ENCODE peak calls at places on chromosomes 13 and 19, in seven cellular contexts. C is neural progenitor cell, Q is hepatocyte, N is PC-3, B is GM23338, A is MM.1S, D is HCT116. X is an unnamed sample.

GRCh38 chr13:92676246-92676645 is 550.4 kb upstream of the GPC6 start:
- DNase-seq in C (no peak), Q (no peak), N (no peak), B (no peak), A (no peak), D (no peak), X (no peak)

GRCh38 chr13:44649118-44649455 is 73.0 kb upstream of the TSC22D1 start:
- DNase-seq in C (peak), Q (no peak), N (no peak), B (peak), A (no peak), D (no peak), X (no peak)

GRCh38 chr19:33024398-33024797 is 40.3 kb downstream of the RHPN2 start:
- DNase-seq in C (no peak), Q (no peak), N (peak), B (no peak), A (no peak), D (peak), X (no peak)

GRCh38 chr19:14544047-14544446 is 14.7 kb downstream of the TECR start:
- DNase-seq in C (no peak), Q (peak), N (peak), B (no peak), A (no peak), D (no peak), X (no peak)

GRCh38 chr13:44578064-44578394 is 1.9 kb upstream of the TSC22D1 start:
- DNase-seq in C (no peak), Q (no peak), N (no peak), B (peak), A (no peak), D (no peak), X (peak)

GRCh38 chr19:45153339-45154063 is 7.3 kb downstream of the NKPD1 start:
- DNase-seq in C (peak), Q (peak), N (no peak), B (peak), A (no peak), D (no peak), X (peak)

GRCh38 chr13:30333601-30334000 is 26.2 kb upstream of the KATNAL1 start:
- DNase-seq in C (no peak), Q (no peak), N (no peak), B (no peak), A (no peak), D (no peak), X (no peak)

GRCh38 chr19:34350161-34350561 is 14.8 kb upstream of the GPI start:
- DNase-seq in C (no peak), Q (no peak), N (no peak), B (no peak), A (no peak), D (no peak), X (peak)

GRCh38 chr13:26695360-26695705 is 65.3 kb downstream of the GPR12 start:
- DNase-seq in C (no peak), Q (no peak), N (no peak), B (no peak), A (no peak), D (no peak), X (peak)

GRCh38 chr19:32624410-32624809 is 43.4 kb downstream of the PDCD5 start:
- DNase-seq in C (no peak), Q (no peak), N (no peak), B (no peak), A (no peak), D (no peak), X (no peak)

GRCh38 chr13:43445651-43446050 is 341.1 kb downstream of the ENOX1 start:
- DNase-seq in C (no peak), Q (no peak), N (no peak), B (no peak), A (no peak), D (no peak), X (no peak)

GRCh38 chr13:36130542-36131214 is 504 bp downstream of the DCLK1 start:
- DNase-seq in C (peak), Q (peak), N (no peak), B (peak), A (no peak), D (no peak), X (peak)

GRCh38 chr13:48533986-48534600 is 1.2 kb upstream of the RCBTB2 start:
- DNase-seq in C (peak), Q (no peak), N (no peak), B (no peak), A (no peak), D (no peak), X (no peak)

GRCh38 chr13:33636955-33637670 is 180.8 kb upstream of the RFC3 start:
- DNase-seq in C (no peak), Q (no peak), N (peak), B (no peak), A (no peak), D (no peak), X (peak)

GRCh38 chr13:43005460-43006236 is 13.6 kb upstream of the EPSTI1 start:
- DNase-seq in C (no peak), Q (no peak), N (peak), B (peak), A (no peak), D (no peak), X (peak)

GRCh38 chr13:113091211-113091771 is 14.3 kb upstream of the F7 start:
- DNase-seq in C (no peak), Q (no peak), N (no peak), B (no peak), A (no peak), D (no peak), X (no peak)

GRCh38 chr19:17539288-17540117 is 15.9 kb upstream of the COLGALT1 start:
- DNase-seq in C (peak), Q (peak), N (peak), B (peak), A (peak), D (peak), X (peak)

GRCh38 chr13:96285729-96286128 is 195.8 kb downstream of the HS6ST3 start:
- DNase-seq in C (no peak), Q (no peak), N (no peak), B (no peak), A (no peak), D (no peak), X (no peak)

GRCh38 chr19:58317481-58318072 is 9.2 kb upstream of the ZSCAN22 start:
- DNase-seq in C (peak), Q (peak), N (peak), B (peak), A (peak), D (no peak), X (peak)

GRCh38 chr19:6065685-6066365 is 44.5 kb downstream of the RFX2 start:
- DNase-seq in C (no peak), Q (peak), N (peak), B (peak), A (no peak), D (no peak), X (peak)

GRCh38 chr13:34064456-34065205 is 246.7 kb downstream of the RFC3 start:
- DNase-seq in C (peak), Q (no peak), N (peak), B (no peak), A (no peak), D (no peak), X (no peak)

GRCh38 chr13:27953671-27954405 is 15.3 kb downstream of the CDX2 start:
- DNase-seq in C (peak), Q (peak), N (peak), B (peak), A (peak), D (peak), X (peak)

GRCh38 chr13:92900455-92900854 is 326.2 kb upstream of the GPC6 start:
- DNase-seq in C (no peak), Q (no peak), N (no peak), B (no peak), A (no peak), D (no peak), X (no peak)

GRCh38 chr19:51944798-51945552 is 17.7 kb downstream of the ZNF613 start:
- DNase-seq in C (no peak), Q (no peak), N (no peak), B (peak), A (no peak), D (no peak), X (peak)

GRCh38 chr19:56566904-56567273 is 379 bp upstream of the ZNF470 start:
- DNase-seq in C (no peak), Q (peak), N (no peak), B (peak), A (no peak), D (no peak), X (peak)

GRCh38 chr13:91375119-91375729 is 23.2 kb upstream of the GPC5 start:
- DNase-seq in C (no peak), Q (no peak), N (peak), B (peak), A (peak), D (no peak), X (peak)

GRCh38 chr19:48501961-48502719 is 9.5 kb downstream of the LMTK3 start:
- DNase-seq in C (peak), Q (peak), N (peak), B (peak), A (peak), D (peak), X (peak)

GRCh38 chr13:78131811-78132210 is 213.2 kb upstream of the EDNRB start:
- DNase-seq in C (no peak), Q (no peak), N (peak), B (no peak), A (peak), D (no peak), X (peak)

GRCh38 chr13:101520672-101521071 is 68.2 kb downstream of the ITGBL1 start:
- DNase-seq in C (peak), Q (no peak), N (peak), B (no peak), A (peak), D (no peak), X (peak)

GRCh38 chr19:3274245-3275067 is 50.0 kb downstream of the CELF5 start:
- DNase-seq in C (no peak), Q (no peak), N (no peak), B (no peak), A (no peak), D (no peak), X (no peak)

DNA sequence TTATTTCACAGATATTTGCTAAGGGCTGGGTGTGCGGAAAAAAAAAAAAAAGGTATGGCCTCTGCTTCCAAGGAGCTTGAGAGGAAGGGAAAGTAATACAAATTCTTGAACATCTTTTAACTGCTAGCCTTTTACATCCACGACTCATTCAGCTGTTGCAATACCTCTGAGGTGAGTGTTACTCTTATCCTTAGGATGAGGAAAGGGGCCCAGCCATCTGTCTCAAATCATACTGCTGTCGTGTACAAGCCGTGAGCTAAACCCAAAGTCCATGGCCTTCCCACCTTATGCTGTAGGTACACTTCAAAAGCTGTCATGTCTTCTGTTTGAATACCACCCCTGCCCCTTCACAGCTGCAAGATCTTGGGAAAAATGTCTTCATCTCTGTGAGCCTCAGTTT is 146.8 kb downstream of the KCNRG start:
- DNase-seq in C (no peak), Q (peak), N (no peak), B (no peak), A (no peak), D (no peak), X (peak)
- H3K4me2 ChIP-seq in C (no peak), Q (no peak), N (no peak), B (peak), A (no peak), D (no peak), X (no peak)

DNA sequence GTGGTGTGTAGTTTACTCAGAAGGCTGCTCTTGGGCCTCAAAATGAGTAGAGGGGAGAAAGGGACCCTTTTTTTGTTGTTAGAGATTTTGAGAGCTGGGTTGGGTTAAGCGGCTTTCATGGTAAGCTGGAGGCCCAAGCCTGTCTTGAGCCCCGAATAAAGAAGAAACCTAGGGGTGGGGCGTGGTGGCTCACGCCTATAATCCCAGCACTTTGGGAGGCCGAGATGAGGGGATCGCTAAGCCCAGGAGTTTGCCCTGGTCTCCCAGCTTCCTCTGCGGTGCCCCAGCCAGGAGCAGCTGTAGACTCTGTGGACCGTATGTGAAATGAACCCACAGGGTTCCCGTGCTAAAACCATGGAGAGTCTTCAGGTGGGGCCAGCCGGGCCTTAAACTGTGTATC is 56.1 kb downstream of the KDM4B start:
- DNase-seq in C (peak), Q (no peak), N (no peak), B (no peak), A (no peak), D (no peak), X (no peak)
- TF ChIP-seq EZH2phosphoT487 in C (no peak), Q (no peak), N (no peak), B (no peak), A (no peak), D (no peak), X (no peak)

GRCh38 chr13:55361141-55361540 is 1779.6 kb upstream of the PRR20A start:
- DNase-seq in C (no peak), Q (no peak), N (peak), B (no peak), A (no peak), D (no peak), X (no peak)
- TF ChIP-seq EZH2 in C (no peak), Q (no peak), N (no peak), B (no peak), A (no peak), D (no peak), X (no peak)

DNA sequence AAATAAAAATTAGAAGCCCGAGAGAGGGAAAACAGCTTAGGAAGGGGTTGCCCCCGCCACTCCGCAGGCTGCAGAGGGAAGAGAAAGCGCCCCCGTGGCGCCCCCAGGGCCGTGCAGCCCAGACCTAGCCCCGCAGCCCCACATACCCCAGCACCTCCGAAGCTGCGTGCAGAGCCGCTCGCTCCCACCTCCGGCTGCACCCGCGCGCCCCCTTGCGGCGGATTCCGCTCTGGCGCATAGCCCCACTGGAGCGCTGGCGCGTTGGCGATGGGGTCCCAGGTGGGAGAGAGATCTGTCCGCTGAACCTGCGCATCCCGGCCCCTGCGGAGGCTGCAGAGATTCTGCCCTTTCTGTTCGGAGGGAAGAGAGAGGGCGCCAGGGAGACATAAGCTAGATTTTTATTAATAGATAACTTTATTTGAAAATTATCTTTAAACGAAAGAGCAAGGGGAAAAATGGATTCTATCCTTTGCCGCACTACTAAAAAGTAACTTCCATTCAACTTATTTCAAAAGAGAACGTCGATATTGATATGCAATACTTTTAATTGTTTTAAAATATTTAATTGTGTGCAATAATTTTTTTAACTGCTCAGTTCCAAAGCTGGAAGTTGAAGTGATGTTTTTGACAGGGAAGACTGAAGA is 11.7 kb upstream of the CLN5 start:
- DNase-seq in C (peak), Q (peak), N (peak), B (peak), A (peak), D (peak), X (peak)
- H3K4me2 ChIP-seq in C (peak), Q (peak), N (peak), B (no peak), A (peak), D (peak), X (peak)

DNA sequence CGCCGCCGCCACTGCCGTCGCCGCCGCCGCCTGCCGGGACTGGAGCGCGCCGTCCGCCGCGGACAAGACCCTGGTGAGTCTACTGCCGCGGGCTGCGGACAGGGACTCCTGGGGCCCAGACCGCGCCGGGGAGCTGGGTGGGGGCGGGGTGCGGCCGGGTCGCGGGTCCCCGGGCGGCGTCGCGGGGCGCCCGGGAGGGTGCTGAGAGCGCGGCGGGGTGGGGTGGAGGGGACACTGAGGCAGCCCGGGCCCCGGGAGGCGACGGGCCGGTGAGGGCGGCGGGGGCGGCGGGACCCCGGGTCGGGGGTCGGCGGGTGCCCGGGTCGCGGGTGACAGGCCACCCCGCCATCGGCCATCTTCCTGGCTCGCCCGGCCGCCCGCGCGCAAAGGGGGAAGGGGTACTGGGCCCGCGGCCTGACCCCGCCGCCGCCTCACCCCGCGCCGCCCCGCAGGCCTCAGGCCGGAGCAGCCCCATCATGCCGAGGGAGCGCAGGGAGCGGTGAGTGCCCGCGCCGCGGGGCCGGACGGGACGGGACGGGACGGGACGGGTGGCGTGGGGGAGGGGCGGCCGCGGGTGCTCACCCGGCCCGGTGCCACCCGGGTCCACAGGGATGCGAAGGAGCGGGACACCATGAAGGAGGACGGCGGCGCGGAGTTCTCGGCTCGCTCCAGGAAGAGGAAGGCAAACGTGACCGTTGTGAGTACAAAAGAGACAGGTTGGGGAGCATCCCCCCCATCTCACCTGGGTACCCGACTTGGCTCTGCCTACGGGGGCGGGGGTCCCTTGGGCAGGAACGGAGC is 489 bp downstream of the CCNE1 start:
- DNase-seq in C (peak), Q (peak), N (no peak), B (peak), A (peak), D (no peak), X (peak)
- TF ChIP-seq EZH2phosphoT487 in C (no peak), Q (no peak), N (no peak), B (no peak), A (no peak), D (no peak), X (no peak)

DNA sequence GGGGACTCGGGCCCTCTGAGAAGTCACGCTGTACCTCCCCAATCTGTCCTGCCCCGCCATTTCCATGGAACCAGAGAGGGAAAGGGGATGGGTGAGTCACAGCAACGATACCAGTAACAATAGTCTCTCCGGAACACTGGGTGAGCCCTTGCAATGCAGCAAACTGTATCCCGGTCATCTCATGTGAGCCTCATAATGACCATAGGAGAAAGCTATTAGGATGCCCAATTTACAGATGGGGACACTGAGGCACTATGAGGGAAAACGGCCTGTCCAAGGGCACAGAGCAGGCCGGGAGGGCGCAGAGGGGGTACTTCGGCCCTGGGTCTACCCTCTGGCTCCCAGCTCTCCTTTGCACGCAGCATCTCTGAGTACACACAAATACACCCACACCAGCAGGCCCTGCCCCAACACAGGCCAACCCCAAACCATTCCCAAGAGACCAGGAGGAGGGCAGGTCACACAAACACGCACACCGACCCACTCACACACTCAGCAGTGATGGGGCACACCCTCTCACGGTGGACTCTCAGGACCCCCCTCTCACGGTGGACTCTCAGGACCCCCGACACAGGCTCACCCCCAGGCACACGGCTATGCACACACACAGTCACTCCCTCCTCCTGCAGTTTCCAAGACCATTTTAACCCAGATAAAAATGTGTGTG is 18.2 kb downstream of the LRRC4B start:
- DNase-seq in C (no peak), Q (no peak), N (no peak), B (no peak), A (no peak), D (no peak), X (no peak)
- TF ChIP-seq EZH2 in C (no peak), Q (no peak), N (no peak), B (no peak), A (no peak), D (no peak), X (no peak)

GRCh38 chr19:55156202-55157063 is 1.1 kb downstream of the TNNI3 start:
- DNase-seq in C (peak), Q (peak), N (peak), B (peak), A (no peak), D (peak), X (peak)
- H3K4me2 ChIP-seq in C (peak), Q (peak), N (peak), B (peak), A (no peak), D (peak), X (no peak)

GRCh38 chr19:39696418-39696817 is 7.9 kb upstream of the LGALS14 start:
- DNase-seq in C (no peak), Q (no peak), N (peak), B (no peak), A (no peak), D (no peak), X (no peak)
- TF ChIP-seq EZH2phosphoT487 in C (no peak), Q (no peak), N (no peak), B (no peak), A (no peak), D (no peak), X (no peak)